ENCODE peak calls at places on chromosomes 16 and 17, in five cellular contexts. O is small intestine; S is CD4-positive, CD25-positive, alpha-beta regulatory T cell; X is BE2C; I is mammary epithelial cell. Z is an unnamed sample. For H3K27me3 and H3K9me3, the result is how much of the 10 kb centered on the place peaks cover.

GRCh38 chr17:146983-147761 is 9.8 kb downstream of the SCGB1C2 start:
- DNase-seq in O (no peak), S (no peak), X (no peak), I (no peak), Z (no peak)

GRCh38 chr16:50265260-50265659 is 1.1 kb upstream of the ADCY7 start:
- DNase-seq in O (peak), S (peak), X (peak), I (no peak), Z (peak)

GRCh38 chr16:19680972-19681371 is 37.1 kb downstream of the KNOP1 start:
- DNase-seq in O (peak), S (no peak), X (no peak), I (no peak), Z (no peak)

GRCh38 chr17:49787932-49788442 is 494 bp upstream of the KAT7 start:
- DNase-seq in O (no peak), S (no peak), X (no peak), I (no peak), Z (no peak)

GRCh38 chr16:70694517-70695218 is 8.8 kb upstream of the MTSS2 start:
- DNase-seq in O (no peak), S (no peak), X (peak), I (no peak), Z (peak)

GRCh38 chr16:29806096-29806579 is at the start of gene MAZ:
- DNase-seq in O (no peak), S (no peak), X (no peak), I (no peak), Z (peak)

GRCh38 chr17:42618442-42619150 is 9.1 kb downstream of the TUBG1 start:
- DNase-seq in O (peak), S (no peak), X (peak), I (peak), Z (peak)

GRCh38 chr17:29078183-29079045 is 35.5 kb downstream of the PIPOX start:
- DNase-seq in O (no peak), S (no peak), X (no peak), I (no peak), Z (peak)

GRCh38 chr17:42118545-42118944 is 2.6 kb downstream of the KAT2A start:
- DNase-seq in O (peak), S (peak), X (peak), I (peak), Z (no peak)

GRCh38 chr16:11233727-11234376 is 22.2 kb downstream of the SOCS1 start:
- DNase-seq in O (peak), S (peak), X (no peak), I (no peak), Z (no peak)

GRCh38 chr17:66420961-66421371 is 118.6 kb downstream of the PRKCA start:
- DNase-seq in O (no peak), S (no peak), X (no peak), I (peak), Z (no peak)

GRCh38 chr17:34098712-34099111 is 156.4 kb upstream of the CCL2 start:
- DNase-seq in O (no peak), S (no peak), X (no peak), I (no peak), Z (no peak)

GRCh38 chr17:76271669-76272540 is 6.8 kb downstream of the UBALD2 start:
- DNase-seq in O (peak), S (peak), X (no peak), I (no peak), Z (no peak)

GRCh38 chr16:74743668-74744299 is 30.8 kb downstream of the FA2H start:
- DNase-seq in O (peak), S (no peak), X (peak), I (peak), Z (peak)

GRCh38 chr17:79652999-79653643 is 42.3 kb upstream of the RBFOX3 start:
- DNase-seq in O (no peak), S (no peak), X (no peak), I (no peak), Z (no peak)

GRCh38 chr17:57570740-57571344 is 174.3 kb downstream of the CCDC182 start:
- DNase-seq in O (no peak), S (no peak), X (peak), I (no peak), Z (peak)

GRCh38 chr16:89052824-89053724 is 40.6 kb upstream of the ACSF3 start:
- DNase-seq in O (peak), S (peak), X (no peak), I (peak), Z (peak)

GRCh38 chr17:4230142-4230541 is 33.6 kb downstream of the ANKFY1 start:
- DNase-seq in O (peak), S (no peak), X (no peak), I (peak), Z (peak)

GRCh38 chr17:30780343-30780742 is 44.1 kb downstream of the CRLF3 start:
- DNase-seq in O (peak), S (peak), X (no peak), I (no peak), Z (no peak)

GRCh38 chr17:65170839-65171238 is 33.7 kb downstream of the RGS9 start:
- DNase-seq in O (no peak), S (no peak), X (no peak), I (no peak), Z (peak)

GRCh38 chr17:59483860-59484259 is 81.5 kb upstream of the DHX40 start:
- DNase-seq in O (no peak), S (peak), X (no peak), I (no peak), Z (no peak)

GRCh38 chr17:81599719-81600486 is 37.0 kb downstream of the NPLOC4 start:
- DNase-seq in O (no peak), S (no peak), X (peak), I (no peak), Z (peak)

GRCh38 chr16:21659124-21659523 is 4.6 kb upstream of the OTOA start:
- DNase-seq in O (no peak), S (no peak), X (no peak), I (no peak), Z (no peak)

GRCh38 chr16:80300876-80301275 is 239.9 kb upstream of the DYNLRB2 start:
- DNase-seq in O (no peak), S (no peak), X (no peak), I (peak), Z (peak)

GRCh38 chr16:4537376-4538066 is 1.1 kb downstream of the CDIP1 start:
- DNase-seq in O (peak), S (peak), X (no peak), I (peak), Z (no peak)

GRCh38 chr17:70968302-70968701 is 799.0 kb downstream of the KCNJ2 start:
- DNase-seq in O (no peak), S (no peak), X (no peak), I (no peak), Z (peak)

DNA sequence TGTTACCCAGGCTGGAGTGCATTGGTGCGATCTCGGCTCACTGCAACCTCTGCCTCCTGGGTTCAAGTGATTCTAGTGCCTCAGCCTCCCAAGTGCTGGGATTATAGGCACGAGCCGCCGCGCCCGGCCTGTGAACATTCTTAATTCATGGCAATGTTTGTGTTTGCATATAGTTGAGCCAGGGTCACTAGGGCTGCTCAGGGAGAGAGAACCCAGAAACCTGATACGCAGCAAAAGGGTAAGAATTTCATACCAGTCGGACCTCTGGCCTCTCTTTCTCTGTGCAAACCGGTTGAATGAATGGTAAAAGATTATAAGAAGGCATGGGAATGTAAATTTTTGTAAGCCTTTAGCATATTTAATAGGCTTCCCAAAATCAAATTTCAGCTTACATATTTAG is 6.9 kb upstream of the TMEM98 start:
- DNase-seq in O (no peak), S (no peak), X (no peak), I (no peak), Z (no peak)
- H3K4me3 ChIP-seq in O (no peak), S (no peak), X (no peak), I (no peak), Z (no peak)

DNA sequence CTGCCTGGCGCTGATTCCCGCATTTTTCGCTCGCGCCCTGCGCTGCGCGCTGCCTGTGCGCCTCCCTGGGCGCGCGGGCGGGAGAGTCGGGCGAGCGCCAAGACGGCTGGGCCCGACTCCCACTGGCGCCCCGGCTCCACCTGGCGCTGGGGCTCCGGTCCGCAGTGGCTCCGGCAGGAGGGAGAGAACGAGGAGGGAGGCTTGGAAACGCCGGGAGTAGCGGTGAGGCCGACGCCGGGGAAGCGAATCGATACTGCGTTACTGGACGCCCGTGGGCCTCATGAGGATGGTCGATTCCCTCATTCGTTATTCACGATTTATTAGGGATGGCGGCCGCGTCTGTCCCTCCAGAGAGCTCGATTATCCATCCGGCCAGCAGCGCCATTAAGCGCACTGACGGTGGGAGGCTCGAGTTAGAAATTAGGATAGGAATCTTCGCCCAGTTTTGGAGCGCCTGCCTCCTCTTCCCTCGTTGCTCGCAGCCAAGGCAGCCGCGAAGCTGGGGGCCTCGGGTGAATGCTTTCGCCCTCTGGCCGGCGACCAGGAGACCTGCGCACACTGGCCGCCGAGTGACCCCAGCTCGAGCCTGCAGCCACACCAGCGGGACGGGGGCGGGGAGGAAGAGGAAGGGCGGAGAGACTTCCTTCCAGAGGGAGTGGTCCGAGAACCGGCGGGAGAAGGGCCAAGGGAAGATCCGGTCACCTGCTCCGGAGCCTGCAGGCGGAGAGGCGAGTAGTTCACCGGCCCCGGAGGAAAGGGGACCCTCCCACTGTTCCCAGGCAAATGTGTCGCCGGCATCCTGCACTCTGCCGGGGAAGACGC is 1.3 kb upstream of the PCGF2 start:
- DNase-seq in O (peak), S (no peak), X (peak), I (peak), Z (peak)
- H3K27me3 ChIP-seq in O (under half), S (under half), X (under half), I (under half), Z (under half)

DNA sequence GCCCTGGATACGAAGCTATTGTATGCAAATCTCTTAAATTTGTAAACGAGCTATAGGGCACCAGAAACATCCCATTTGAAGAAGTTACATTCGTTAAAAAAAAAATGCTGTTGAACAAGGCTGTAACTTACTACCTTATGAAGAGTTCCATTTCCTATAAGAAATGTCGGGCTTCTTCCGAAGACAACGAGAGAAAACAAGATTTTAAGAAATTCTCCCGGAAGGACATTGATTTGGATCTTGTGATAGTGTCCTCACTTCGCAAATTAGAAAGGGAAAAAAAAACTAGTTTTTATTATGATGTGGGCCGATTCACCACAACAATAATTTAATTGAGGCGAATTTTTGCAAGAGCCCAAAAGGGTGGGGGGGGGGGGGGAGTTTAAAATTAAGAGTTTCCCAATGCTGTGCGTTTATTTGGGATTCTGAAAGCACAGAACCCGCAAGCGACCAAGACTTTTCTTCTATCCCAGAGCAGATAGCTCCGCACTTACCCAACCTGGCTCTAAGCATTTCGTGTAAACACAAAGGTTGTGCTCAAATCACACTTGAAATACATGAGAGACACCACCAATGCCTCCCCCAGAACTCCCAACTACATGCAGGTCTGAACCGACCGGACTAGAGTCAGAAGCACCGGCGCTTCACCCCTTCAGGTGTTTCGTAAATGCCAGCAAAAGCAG is 1.4 kb upstream of the SOX9 start:
- DNase-seq in O (peak), S (no peak), X (no peak), I (peak), Z (no peak)
- H3K9me3 ChIP-seq in O (under half), S (under half), X (under half), I (under half), Z (under half)

GRCh38 chr17:72426321-72426720 is 305.5 kb downstream of the SOX9 start:
- DNase-seq in O (no peak), S (no peak), X (no peak), I (no peak), Z (no peak)
- H3K4me3 ChIP-seq in O (no peak), S (no peak), X (no peak), I (no peak), Z (no peak)

DNA sequence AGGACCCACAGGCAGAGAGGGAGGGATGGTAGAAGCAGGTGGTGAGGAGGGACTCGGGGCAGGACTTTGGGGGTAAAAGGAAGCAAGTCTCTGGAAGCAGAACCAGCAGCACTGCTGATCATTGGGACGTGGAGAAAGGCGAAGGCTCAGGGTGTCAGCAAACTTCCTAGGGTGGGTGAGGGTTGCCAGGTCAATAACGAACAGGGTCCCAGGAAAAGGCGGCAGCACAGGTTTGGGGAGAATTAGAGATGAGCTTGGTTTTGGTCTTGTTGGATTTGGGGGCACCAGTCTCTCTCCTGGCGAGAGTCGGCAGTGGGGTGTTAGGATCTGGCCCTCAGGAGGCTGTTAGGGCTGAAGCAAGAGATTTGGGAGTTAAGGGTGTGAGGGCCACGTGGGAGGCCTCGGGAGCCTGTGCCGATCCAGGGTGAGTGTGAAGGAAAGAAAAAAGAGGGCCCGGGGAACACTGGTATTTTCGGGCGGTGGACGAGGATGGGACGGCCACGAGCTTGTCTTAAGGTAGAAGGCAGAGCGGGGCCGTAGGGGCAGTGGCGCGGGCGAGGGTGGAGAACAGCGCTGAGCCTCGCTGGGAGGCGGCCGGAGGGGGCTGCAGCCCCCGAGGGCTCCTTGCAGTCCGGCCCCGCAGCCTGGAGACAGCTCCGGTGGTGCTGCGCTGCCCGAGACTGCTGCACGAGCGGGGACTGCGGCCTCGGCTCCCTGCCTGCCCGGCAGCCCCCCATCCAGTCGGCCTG is 785 bp upstream of the ADORA2B start:
- DNase-seq in O (no peak), S (no peak), X (no peak), I (no peak), Z (no peak)
- H3K27me3 ChIP-seq in O (under half), S (under half), X (under half), I (under half), Z (under half)

Z was measured in MG63.